ENCODE peak calls at places on chromosomes 5 and 9, in nine cellular contexts. One of them, this sample, is unnamed.

GRCh38 chr5:58502032-58502431 is 10.8 kb downstream of the GAPT start:
- DNase-seq in breast epithelium: no peak
- DNase-seq in esophagus squamous epithelium: no peak
- DNase-seq in tibial nerve: no peak
- DNase-seq in prostate gland: no peak
- DNase-seq in A549: no peak
- DNase-seq in sigmoid colon: no peak
- DNase-seq in vagina: no peak
- DNase-seq in thyroid gland: no peak
- DNase-seq in this sample: no peak

GRCh38 chr5:153654444-153654843 is 164.0 kb downstream of the GRIA1 start:
- DNase-seq in tibial nerve: no peak
- DNase-seq in prostate gland: no peak
- DNase-seq in breast epithelium: no peak
- DNase-seq in vagina: no peak
- DNase-seq in esophagus squamous epithelium: no peak
- DNase-seq in sigmoid colon: no peak
- DNase-seq in A549: no peak
- DNase-seq in thyroid gland: no peak
- DNase-seq in this sample: no peak

GRCh38 chr9:96555567-96556386 is 63.9 kb downstream of the CDC14B start:
- DNase-seq in tibial nerve: no peak
- DNase-seq in esophagus squamous epithelium: no peak
- DNase-seq in sigmoid colon: no peak
- DNase-seq in vagina: no peak
- DNase-seq in breast epithelium: no peak
- DNase-seq in prostate gland: no peak
- DNase-seq in thyroid gland: no peak
- DNase-seq in A549: no peak
- DNase-seq in this sample: no peak

GRCh38 chr9:94922098-94922607 is 195.7 kb downstream of the AOPEP start:
- DNase-seq in esophagus squamous epithelium: no peak
- DNase-seq in thyroid gland: peak; percentile 88
- DNase-seq in vagina: peak; percentile 89
- DNase-seq in tibial nerve: peak; percentile 62
- DNase-seq in A549: peak; percentile 93
- DNase-seq in sigmoid colon: peak; percentile 76
- DNase-seq in breast epithelium: peak; percentile 83
- DNase-seq in prostate gland: peak; percentile 77
- DNase-seq in this sample: peak; percentile 87

GRCh38 chr5:41068169-41068568 is 3.0 kb downstream of the MROH2B start:
- DNase-seq in sigmoid colon: no peak
- DNase-seq in A549: no peak
- DNase-seq in thyroid gland: no peak
- DNase-seq in breast epithelium: no peak
- DNase-seq in tibial nerve: no peak
- DNase-seq in prostate gland: no peak
- DNase-seq in vagina: no peak
- DNase-seq in esophagus squamous epithelium: no peak
- DNase-seq in this sample: no peak

GRCh38 chr5:121378559-121379359 is 472.9 kb upstream of the FTMT start:
- DNase-seq in vagina: no peak
- DNase-seq in sigmoid colon: no peak
- DNase-seq in prostate gland: no peak
- DNase-seq in thyroid gland: no peak
- DNase-seq in breast epithelium: no peak
- DNase-seq in A549: no peak
- DNase-seq in tibial nerve: no peak
- DNase-seq in esophagus squamous epithelium: no peak
- DNase-seq in this sample: no peak

GRCh38 chr5:159211712-159212111 is 2.4 kb upstream of the RNF145 start:
- DNase-seq in esophagus squamous epithelium: no peak
- DNase-seq in sigmoid colon: no peak
- DNase-seq in prostate gland: no peak
- DNase-seq in breast epithelium: no peak
- DNase-seq in tibial nerve: no peak
- DNase-seq in A549: no peak
- DNase-seq in vagina: no peak
- DNase-seq in thyroid gland: peak; percentile 39
- DNase-seq in this sample: no peak

GRCh38 chr5:69502375-69503143 is 10.0 kb downstream of the OCLN start:
- DNase-seq in breast epithelium: no peak
- DNase-seq in tibial nerve: no peak
- DNase-seq in sigmoid colon: no peak
- DNase-seq in thyroid gland: no peak
- DNase-seq in esophagus squamous epithelium: no peak
- DNase-seq in prostate gland: no peak
- DNase-seq in A549: no peak
- DNase-seq in vagina: no peak
- DNase-seq in this sample: no peak

GRCh38 chr9:618478-618877 is 223.0 kb upstream of the DMRT1 start:
- DNase-seq in esophagus squamous epithelium: no peak
- DNase-seq in thyroid gland: no peak
- DNase-seq in vagina: no peak
- DNase-seq in breast epithelium: no peak
- DNase-seq in tibial nerve: no peak
- DNase-seq in sigmoid colon: no peak
- DNase-seq in A549: no peak
- DNase-seq in prostate gland: no peak
- DNase-seq in this sample: no peak

GRCh38 chr9:79264511-79265448 is 307.0 kb upstream of the TLE4 start:
- DNase-seq in breast epithelium: no peak
- DNase-seq in thyroid gland: no peak
- DNase-seq in esophagus squamous epithelium: no peak
- DNase-seq in tibial nerve: no peak
- DNase-seq in vagina: no peak
- DNase-seq in prostate gland: no peak
- DNase-seq in sigmoid colon: no peak
- DNase-seq in A549: no peak
- DNase-seq in this sample: no peak

GRCh38 chr9:69946800-69947437 is 96.7 kb upstream of the MAMDC2 start:
- DNase-seq in tibial nerve: no peak
- DNase-seq in breast epithelium: no peak
- DNase-seq in A549: peak; percentile 84
- DNase-seq in vagina: no peak
- DNase-seq in sigmoid colon: no peak
- DNase-seq in esophagus squamous epithelium: no peak
- DNase-seq in prostate gland: no peak
- DNase-seq in thyroid gland: no peak
- DNase-seq in this sample: no peak

GRCh38 chr5:16936150-16937022 is at the start of gene MYO10:
- DNase-seq in thyroid gland: peak; percentile 72
- DNase-seq in breast epithelium: peak; percentile 57
- DNase-seq in sigmoid colon: peak; percentile 86
- DNase-seq in prostate gland: peak; percentile 86
- DNase-seq in esophagus squamous epithelium: no peak
- DNase-seq in A549: peak; percentile 83
- DNase-seq in tibial nerve: peak; percentile 70
- DNase-seq in vagina: peak; percentile 89
- DNase-seq in this sample: peak; percentile 62
- H3K4me3 ChIP-seq in thyroid gland: peak within 1 kb of the TSS; percentile 83
- H3K4me3 ChIP-seq in breast epithelium: peak within 1 kb of the TSS; percentile 54
- H3K4me3 ChIP-seq in sigmoid colon: peak within 1 kb of the TSS; percentile 63
- H3K4me3 ChIP-seq in prostate gland: peak within 1 kb of the TSS; percentile 88
- H3K4me3 ChIP-seq in esophagus squamous epithelium: peak within 1 kb of the TSS; percentile 83
- H3K4me3 ChIP-seq in A549: peak within 1 kb of the TSS; percentile 89
- H3K4me3 ChIP-seq in tibial nerve: peak within 1 kb of the TSS; percentile 70
- H3K4me3 ChIP-seq in vagina: peak within 1 kb of the TSS; percentile 68
- H3K4me3 ChIP-seq in this sample: peak within 1 kb of the TSS; percentile 82

GRCh38 chr5:43367453-43367852 is 44.7 kb downstream of the CCL28 start:
- DNase-seq in tibial nerve: no peak
- DNase-seq in prostate gland: no peak
- DNase-seq in esophagus squamous epithelium: no peak
- DNase-seq in vagina: no peak
- DNase-seq in thyroid gland: no peak
- DNase-seq in breast epithelium: no peak
- DNase-seq in A549: no peak
- DNase-seq in sigmoid colon: no peak
- DNase-seq in this sample: no peak

GRCh38 chr5:43363445-43364152 is 48.6 kb downstream of the CCL28 start:
- DNase-seq in thyroid gland: peak; percentile 72
- DNase-seq in A549: no peak
- DNase-seq in breast epithelium: no peak
- DNase-seq in prostate gland: no peak
- DNase-seq in esophagus squamous epithelium: no peak
- DNase-seq in vagina: no peak
- DNase-seq in sigmoid colon: no peak
- DNase-seq in tibial nerve: no peak
- DNase-seq in this sample: no peak

GRCh38 chr5:43358338-43358737 is 45.1 kb upstream of the HMGCS1 start:
- DNase-seq in tibial nerve: no peak
- DNase-seq in breast epithelium: no peak
- DNase-seq in esophagus squamous epithelium: no peak
- DNase-seq in thyroid gland: no peak
- DNase-seq in vagina: no peak
- DNase-seq in prostate gland: no peak
- DNase-seq in sigmoid colon: no peak
- DNase-seq in A549: no peak
- DNase-seq in this sample: no peak

GRCh38 chr5:43359738-43360137 is 46.5 kb upstream of the HMGCS1 start:
- DNase-seq in breast epithelium: no peak
- DNase-seq in A549: no peak
- DNase-seq in thyroid gland: no peak
- DNase-seq in vagina: no peak
- DNase-seq in prostate gland: no peak
- DNase-seq in sigmoid colon: no peak
- DNase-seq in esophagus squamous epithelium: no peak
- DNase-seq in tibial nerve: no peak
- DNase-seq in this sample: no peak

DNA sequence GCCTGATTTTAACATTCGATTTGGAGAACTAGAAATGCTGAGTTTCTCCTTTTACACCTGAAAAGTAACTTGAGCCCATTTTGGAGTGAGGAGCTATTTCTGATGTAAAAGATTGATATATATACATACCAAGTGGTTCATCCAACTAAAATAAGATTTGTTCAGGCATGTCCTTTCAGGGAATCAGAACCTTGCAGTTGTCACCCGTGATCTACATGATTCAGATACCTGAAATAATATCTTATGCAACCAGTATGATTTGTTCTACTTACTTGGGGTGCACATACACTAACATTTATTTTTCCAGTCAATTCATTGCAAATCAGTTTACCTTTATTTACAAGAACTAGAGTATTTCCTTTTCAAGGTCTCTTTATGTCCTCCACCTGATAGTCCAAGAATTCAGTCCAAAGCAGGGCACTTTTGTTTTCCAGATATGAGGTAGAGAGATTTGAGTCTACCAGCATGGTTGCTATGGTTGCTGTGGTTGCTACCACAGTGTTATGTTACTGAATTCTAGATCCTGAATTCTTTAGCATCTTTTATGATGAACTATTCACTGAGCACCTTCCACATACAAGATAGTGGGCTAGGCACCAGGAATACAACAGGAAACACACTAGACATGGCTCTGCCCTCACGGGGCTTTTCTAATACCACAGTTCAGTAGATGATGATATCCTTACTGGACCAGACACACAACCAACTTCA is 49.3 kb downstream of the CCL28 start:
- DNase-seq in A549: no peak
- DNase-seq in breast epithelium: no peak
- DNase-seq in sigmoid colon: no peak
- DNase-seq in prostate gland: no peak
- DNase-seq in thyroid gland: no peak
- DNase-seq in tibial nerve: no peak
- DNase-seq in esophagus squamous epithelium: no peak
- DNase-seq in vagina: no peak
- DNase-seq in this sample: no peak
- TF ChIP-seq CTCF in A549: no peak
- TF ChIP-seq CTCF in breast epithelium: no peak
- TF ChIP-seq CTCF in sigmoid colon: no peak
- TF ChIP-seq CTCF in prostate gland: no peak
- TF ChIP-seq CTCF in thyroid gland: no peak
- TF ChIP-seq CTCF in tibial nerve: no peak
- TF ChIP-seq CTCF in esophagus squamous epithelium: no peak
- TF ChIP-seq CTCF in vagina: no peak
- TF ChIP-seq CTCF in this sample: no peak

GRCh38 chr5:138469540-138470321 is 4.5 kb downstream of the EGR1 start:
- DNase-seq in breast epithelium: peak; percentile 78
- DNase-seq in thyroid gland: peak; percentile 46
- DNase-seq in A549: peak; percentile 94
- DNase-seq in esophagus squamous epithelium: no peak
- DNase-seq in sigmoid colon: peak; percentile 86
- DNase-seq in tibial nerve: no peak
- DNase-seq in vagina: peak; percentile 86
- DNase-seq in prostate gland: no peak
- DNase-seq in this sample: no peak

GRCh38 chr5:138467711-138468132 is 2.4 kb downstream of the EGR1 start:
- DNase-seq in breast epithelium: peak; percentile 32
- DNase-seq in tibial nerve: peak; percentile 13
- DNase-seq in sigmoid colon: no peak
- DNase-seq in A549: no peak
- DNase-seq in vagina: peak; percentile 83
- DNase-seq in prostate gland: no peak
- DNase-seq in esophagus squamous epithelium: no peak
- DNase-seq in thyroid gland: no peak
- DNase-seq in this sample: no peak

GRCh38 chr5:138468966-138469539 is 3.8 kb downstream of the EGR1 start:
- DNase-seq in A549: no peak
- DNase-seq in prostate gland: no peak
- DNase-seq in breast epithelium: no peak
- DNase-seq in thyroid gland: no peak
- DNase-seq in tibial nerve: no peak
- DNase-seq in vagina: no peak
- DNase-seq in esophagus squamous epithelium: no peak
- DNase-seq in sigmoid colon: no peak
- DNase-seq in this sample: no peak

GRCh38 chr5:138466900-138467710 is 1.8 kb downstream of the EGR1 start:
- DNase-seq in prostate gland: no peak
- DNase-seq in tibial nerve: peak; percentile 12
- DNase-seq in breast epithelium: peak; percentile 31
- DNase-seq in vagina: peak; percentile 89
- DNase-seq in thyroid gland: peak; percentile 16
- DNase-seq in esophagus squamous epithelium: no peak
- DNase-seq in sigmoid colon: no peak
- DNase-seq in A549: peak; percentile 48
- DNase-seq in this sample: no peak

GRCh38 chr5:138468133-138468965 is 3.1 kb downstream of the EGR1 start:
- DNase-seq in breast epithelium: no peak
- DNase-seq in thyroid gland: no peak
- DNase-seq in prostate gland: no peak
- DNase-seq in A549: peak; percentile 59
- DNase-seq in esophagus squamous epithelium: no peak
- DNase-seq in vagina: no peak
- DNase-seq in sigmoid colon: no peak
- DNase-seq in tibial nerve: no peak
- DNase-seq in this sample: no peak
- TF ChIP-seq POLR2A in breast epithelium: peak; percentile 37
- TF ChIP-seq POLR2A in thyroid gland: no peak
- TF ChIP-seq POLR2A in prostate gland: no peak
- TF ChIP-seq POLR2A in A549: no peak
- TF ChIP-seq POLR2A in esophagus squamous epithelium: no peak
- TF ChIP-seq POLR2A in vagina: no peak
- TF ChIP-seq POLR2A in sigmoid colon: no peak
- TF ChIP-seq POLR2A in tibial nerve: no peak
- TF ChIP-seq POLR2A in this sample: no peak

DNA sequence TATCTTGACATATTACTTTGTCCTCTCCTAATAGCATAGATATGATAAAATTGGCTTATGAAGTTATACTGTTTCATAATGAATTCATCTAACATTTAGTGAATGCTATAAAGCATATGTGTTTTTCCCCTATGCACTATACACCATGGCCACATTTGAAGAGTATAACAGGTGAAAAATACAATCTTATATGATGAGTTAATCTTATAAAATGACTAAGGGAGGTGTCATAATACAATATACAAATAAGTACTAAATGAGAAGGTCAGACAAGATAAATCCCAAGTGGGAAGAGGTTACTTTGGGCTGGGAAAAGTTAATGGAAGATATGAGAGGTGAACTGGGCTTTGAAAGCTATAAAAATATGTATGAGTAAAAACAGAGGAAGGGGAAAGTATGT is 174.4 kb downstream of the PCSK1 start:
- DNase-seq in sigmoid colon: no peak
- DNase-seq in breast epithelium: no peak
- DNase-seq in vagina: no peak
- DNase-seq in thyroid gland: no peak
- DNase-seq in A549: no peak
- DNase-seq in tibial nerve: no peak
- DNase-seq in prostate gland: no peak
- DNase-seq in esophagus squamous epithelium: no peak
- DNase-seq in this sample: no peak
- H3K4me3 ChIP-seq in sigmoid colon: no peak overlapping the region
- H3K4me3 ChIP-seq in breast epithelium: no peak overlapping the region
- H3K4me3 ChIP-seq in vagina: no peak overlapping the region
- H3K4me3 ChIP-seq in thyroid gland: no peak overlapping the region
- H3K4me3 ChIP-seq in A549: no peak overlapping the region
- H3K4me3 ChIP-seq in tibial nerve: no peak overlapping the region
- H3K4me3 ChIP-seq in prostate gland: no peak overlapping the region
- H3K4me3 ChIP-seq in esophagus squamous epithelium: no peak overlapping the region
- H3K4me3 ChIP-seq in this sample: no peak overlapping the region